ENCODE peak calls at places on chromosomes 5 and 9, in six cellular contexts. N is D721Med; W is tibial artery; C is AG04450; Y is CD4-positive, alpha-beta T cell; H is NCI-H2029. O is an unnamed sample.

GRCh38 chr9:127898433-127899199 is 787 bp downstream of the ST6GALNAC6 start:
- DNase-seq in N (no peak), C (peak; percentile 64), Y (no peak), H (no peak), W (peak; percentile 78), O (no peak)

GRCh38 chr9:130912932-130913598 is 16.5 kb upstream of the QRFP start:
- DNase-seq in H (no peak), C (no peak), Y (no peak), W (peak; percentile 58), N (no peak), O (no peak)

GRCh38 chr5:108696407-108696806 is 51.3 kb upstream of the FER start:
- DNase-seq in Y (no peak), N (no peak), W (no peak), C (no peak), H (no peak), O (no peak)

GRCh38 chr9:76701441-76702031 is 62.7 kb upstream of the PCA3 start:
- DNase-seq in C (no peak), N (no peak), H (no peak), W (no peak), Y (no peak), O (no peak)

GRCh38 chr9:21970001-21970799 is 24.0 kb downstream of the CDKN2A start:
- DNase-seq in C (no peak), H (no peak), Y (no peak), N (no peak), W (no peak), O (no peak)

GRCh38 chr5:25448190-25448621 is 803.4 kb upstream of the CDH10 start:
- DNase-seq in H (no peak), W (no peak), Y (no peak), N (no peak), C (no peak), O (no peak)

GRCh38 chr5:146560205-146560812 is 44.3 kb upstream of the GPR151 start:
- DNase-seq in H (no peak), C (no peak), W (no peak), Y (no peak), N (no peak), O (no peak)

GRCh38 chr5:34563951-34564705 is 92.0 kb upstream of the RAI14 start:
- DNase-seq in N (no peak), C (no peak), W (no peak), H (no peak), Y (no peak), O (no peak)

GRCh38 chr5:14426521-14426920 is 155.1 kb upstream of the OTULINL start:
- DNase-seq in N (no peak), W (no peak), Y (no peak), C (no peak), H (no peak), O (no peak)

GRCh38 chr9:114285166-114285867 is 37.6 kb upstream of the ORM1 start:
- DNase-seq in N (no peak), H (no peak), C (peak; percentile 78), W (peak; percentile 15), Y (no peak), O (no peak)

GRCh38 chr5:79875230-79875629 is 115.8 kb downstream of the MTX3 start:
- DNase-seq in C (no peak), H (no peak), Y (no peak), W (no peak), N (no peak), O (no peak)

GRCh38 chr5:179699640-179700298 is 1.0 kb downstream of the CANX start:
- DNase-seq in Y (no peak), W (no peak), N (no peak), H (peak; percentile 63), C (no peak), O (no peak)

GRCh38 chr9:91807640-91808246 is 142.3 kb downstream of the ROR2 start:
- DNase-seq in Y (no peak), H (no peak), N (no peak), W (no peak), C (no peak), O (no peak)

GRCh38 chr5:80109549-80110478 is 74.7 kb downstream of the THBS4 start:
- DNase-seq in W (no peak), N (no peak), C (no peak), H (no peak), Y (no peak), O (no peak)

GRCh38 chr5:136629125-136629790 is 263.9 kb upstream of the TRPC7 start:
- DNase-seq in H (no peak), C (no peak), W (no peak), Y (no peak), N (no peak), O (no peak)

GRCh38 chr9:135799261-135799660 is 97.3 kb downstream of the KCNT1 start:
- DNase-seq in C (no peak), W (no peak), N (no peak), Y (no peak), H (no peak), O (no peak)

GRCh38 chr5:89302102-89302891 is 419.3 kb upstream of the MEF2C start:
- DNase-seq in H (no peak), W (no peak), N (no peak), C (no peak), Y (no peak), O (no peak)

GRCh38 chr9:91119147-91119546 is 242.6 kb downstream of the AUH start:
- DNase-seq in W (no peak), Y (no peak), C (no peak), H (no peak), N (no peak), O (no peak)

GRCh38 chr9:88530051-88530450 is 4.9 kb upstream of the NXNL2 start:
- DNase-seq in H (no peak), N (no peak), C (no peak), Y (no peak), W (peak; percentile 43), O (no peak)

GRCh38 chr9:104779334-104779733 is 15.4 kb downstream of the NIPSNAP3B start:
- DNase-seq in H (no peak), C (no peak), N (no peak), Y (no peak), W (no peak), O (no peak)

GRCh38 chr5:134139891-134140469 is 25.5 kb downstream of the TCF7 start:
- DNase-seq in H (no peak), Y (peak; percentile 1), C (no peak), W (peak; percentile 5), N (no peak), O (no peak)

GRCh38 chr5:27474054-27474323 is 435.6 kb upstream of the CDH9 start:
- DNase-seq in Y (no peak), H (no peak), C (no peak), W (no peak), N (no peak), O (no peak)

GRCh38 chr5:2542026-2542425 is 209.5 kb downstream of the IRX2 start:
- DNase-seq in W (no peak), H (no peak), C (no peak), N (no peak), Y (no peak), O (no peak)

GRCh38 chr5:169547508-169547907 is 36.1 kb upstream of the SPDL1 start:
- DNase-seq in N (no peak), W (peak; percentile 21), H (no peak), C (no peak), Y (no peak), O (no peak)

O was measured in gastrocnemius medialis.